ENCODE peak calls at places on chromosomes 2 and 18, in ten cellular contexts. One of them, this sample, is unnamed.

GRCh38 chr2:152814475-152815030 is 96.1 kb downstream of the ARL6IP6 start:
- DNase-seq in caudate nucleus: no peak
- DNase-seq in heart left ventricle: no peak
- DNase-seq in HuH-7.5: no peak
- DNase-seq in C1 segment of cervical spinal cord: no peak
- DNase-seq in substantia nigra: no peak
- DNase-seq in cerebellum: no peak
- DNase-seq in NCI-H2081: no peak
- DNase-seq in hepatocyte: no peak
- DNase-seq in mesenchymal stem cell: no peak
- DNase-seq in this sample: no peak

GRCh38 chr18:5937086-5937485 is 41.8 kb upstream of the TMEM200C start:
- DNase-seq in caudate nucleus: no peak
- DNase-seq in heart left ventricle: no peak
- DNase-seq in HuH-7.5: no peak
- DNase-seq in C1 segment of cervical spinal cord: no peak
- DNase-seq in substantia nigra: no peak
- DNase-seq in cerebellum: no peak
- DNase-seq in NCI-H2081: no peak
- DNase-seq in hepatocyte: no peak
- DNase-seq in mesenchymal stem cell: no peak
- DNase-seq in this sample: no peak

GRCh38 chr2:75130171-75130570 is 69.1 kb downstream of the TACR1 start:
- DNase-seq in caudate nucleus: no peak
- DNase-seq in heart left ventricle: no peak
- DNase-seq in HuH-7.5: no peak
- DNase-seq in C1 segment of cervical spinal cord: no peak
- DNase-seq in substantia nigra: no peak
- DNase-seq in cerebellum: no peak
- DNase-seq in NCI-H2081: no peak
- DNase-seq in hepatocyte: no peak
- DNase-seq in mesenchymal stem cell: no peak
- DNase-seq in this sample: peak; percentile 27

GRCh38 chr2:54572262-54572635 is 116.1 kb downstream of the SPTBN1 start:
- DNase-seq in caudate nucleus: no peak
- DNase-seq in heart left ventricle: no peak
- DNase-seq in HuH-7.5: no peak
- DNase-seq in C1 segment of cervical spinal cord: no peak
- DNase-seq in substantia nigra: no peak
- DNase-seq in cerebellum: no peak
- DNase-seq in NCI-H2081: peak; percentile 50
- DNase-seq in hepatocyte: peak; percentile 84
- DNase-seq in mesenchymal stem cell: peak; percentile 92
- DNase-seq in this sample: no peak

GRCh38 chr2:157107877-157108276 is 149.6 kb upstream of the GALNT5 start:
- DNase-seq in caudate nucleus: no peak
- DNase-seq in heart left ventricle: no peak
- DNase-seq in HuH-7.5: no peak
- DNase-seq in C1 segment of cervical spinal cord: no peak
- DNase-seq in substantia nigra: no peak
- DNase-seq in cerebellum: no peak
- DNase-seq in NCI-H2081: peak; percentile 57
- DNase-seq in hepatocyte: peak; percentile 16
- DNase-seq in mesenchymal stem cell: peak; percentile 3
- DNase-seq in this sample: no peak

GRCh38 chr2:184598313-184599053 is at the start of gene ZNF804A:
- DNase-seq in caudate nucleus: peak; percentile 62
- DNase-seq in heart left ventricle: peak; percentile 68
- DNase-seq in HuH-7.5: peak; percentile 57
- DNase-seq in C1 segment of cervical spinal cord: peak; percentile 87
- DNase-seq in substantia nigra: peak; percentile 47
- DNase-seq in cerebellum: peak; percentile 79
- DNase-seq in NCI-H2081: peak; percentile 88
- DNase-seq in hepatocyte: peak; percentile 68
- DNase-seq in mesenchymal stem cell: peak; percentile 83
- DNase-seq in this sample: peak; percentile 85

GRCh38 chr2:217049376-217049775 is 189.5 kb upstream of the TNP1 start:
- DNase-seq in caudate nucleus: no peak
- DNase-seq in heart left ventricle: no peak
- DNase-seq in HuH-7.5: no peak
- DNase-seq in C1 segment of cervical spinal cord: no peak
- DNase-seq in substantia nigra: no peak
- DNase-seq in cerebellum: no peak
- DNase-seq in NCI-H2081: no peak
- DNase-seq in hepatocyte: no peak
- DNase-seq in mesenchymal stem cell: no peak
- DNase-seq in this sample: no peak

GRCh38 chr2:41932241-41933034 is 115.4 kb upstream of the PKDCC start:
- DNase-seq in caudate nucleus: no peak
- DNase-seq in heart left ventricle: peak; percentile 81
- DNase-seq in HuH-7.5: no peak
- DNase-seq in C1 segment of cervical spinal cord: no peak
- DNase-seq in substantia nigra: no peak
- DNase-seq in cerebellum: no peak
- DNase-seq in NCI-H2081: no peak
- DNase-seq in hepatocyte: peak; percentile 76
- DNase-seq in mesenchymal stem cell: peak; percentile 86
- DNase-seq in this sample: peak; percentile 80

GRCh38 chr2:174634130-174635014 is 36.8 kb upstream of the WIPF1 start:
- DNase-seq in caudate nucleus: no peak
- DNase-seq in heart left ventricle: no peak
- DNase-seq in HuH-7.5: no peak
- DNase-seq in C1 segment of cervical spinal cord: no peak
- DNase-seq in substantia nigra: no peak
- DNase-seq in cerebellum: no peak
- DNase-seq in NCI-H2081: no peak
- DNase-seq in hepatocyte: no peak
- DNase-seq in mesenchymal stem cell: peak; percentile 24
- DNase-seq in this sample: peak; percentile 12

GRCh38 chr2:58194451-58194850 is 46.7 kb downstream of the FANCL start:
- DNase-seq in caudate nucleus: no peak
- DNase-seq in heart left ventricle: no peak
- DNase-seq in HuH-7.5: no peak
- DNase-seq in C1 segment of cervical spinal cord: peak; percentile 0
- DNase-seq in substantia nigra: no peak
- DNase-seq in cerebellum: no peak
- DNase-seq in NCI-H2081: peak; percentile 98
- DNase-seq in hepatocyte: no peak
- DNase-seq in mesenchymal stem cell: no peak
- DNase-seq in this sample: no peak

GRCh38 chr2:238061310-238062202 is 755 bp downstream of the SCLY start:
- DNase-seq in caudate nucleus: no peak
- DNase-seq in heart left ventricle: no peak
- DNase-seq in HuH-7.5: peak; percentile 46
- DNase-seq in C1 segment of cervical spinal cord: peak; percentile 61
- DNase-seq in substantia nigra: no peak
- DNase-seq in cerebellum: no peak
- DNase-seq in NCI-H2081: peak; percentile 47
- DNase-seq in hepatocyte: peak; percentile 52
- DNase-seq in mesenchymal stem cell: peak; percentile 53
- DNase-seq in this sample: peak; percentile 57

GRCh38 chr2:31271851-31272267 is 37.9 kb downstream of the EHD3 start:
- DNase-seq in caudate nucleus: no peak
- DNase-seq in heart left ventricle: no peak
- DNase-seq in HuH-7.5: no peak
- DNase-seq in C1 segment of cervical spinal cord: no peak
- DNase-seq in substantia nigra: no peak
- DNase-seq in cerebellum: no peak
- DNase-seq in NCI-H2081: no peak
- DNase-seq in hepatocyte: no peak
- DNase-seq in mesenchymal stem cell: peak; percentile 73
- DNase-seq in this sample: no peak

GRCh38 chr2:174827371-174828369 is 63.4 kb upstream of the CHRNA1 start:
- DNase-seq in caudate nucleus: no peak
- DNase-seq in heart left ventricle: no peak
- DNase-seq in HuH-7.5: no peak
- DNase-seq in C1 segment of cervical spinal cord: no peak
- DNase-seq in substantia nigra: no peak
- DNase-seq in cerebellum: no peak
- DNase-seq in NCI-H2081: no peak
- DNase-seq in hepatocyte: peak; percentile 57
- DNase-seq in mesenchymal stem cell: peak; percentile 61
- DNase-seq in this sample: peak; percentile 23

GRCh38 chr2:64644240-64645013 is 9.3 kb downstream of the SERTAD2 start:
- DNase-seq in caudate nucleus: peak; percentile 43
- DNase-seq in heart left ventricle: peak; percentile 85
- DNase-seq in HuH-7.5: peak; percentile 69
- DNase-seq in C1 segment of cervical spinal cord: no peak
- DNase-seq in substantia nigra: peak; percentile 50
- DNase-seq in cerebellum: no peak
- DNase-seq in NCI-H2081: no peak
- DNase-seq in hepatocyte: peak; percentile 88
- DNase-seq in mesenchymal stem cell: peak; percentile 96
- DNase-seq in this sample: peak; percentile 85

GRCh38 chr2:66985901-66986300 is 411.2 kb upstream of the ETAA1 start:
- DNase-seq in caudate nucleus: no peak
- DNase-seq in heart left ventricle: no peak
- DNase-seq in HuH-7.5: no peak
- DNase-seq in C1 segment of cervical spinal cord: no peak
- DNase-seq in substantia nigra: no peak
- DNase-seq in cerebellum: no peak
- DNase-seq in NCI-H2081: no peak
- DNase-seq in hepatocyte: no peak
- DNase-seq in mesenchymal stem cell: no peak
- DNase-seq in this sample: no peak

GRCh38 chr2:174439323-174439722 is 43.8 kb downstream of the SCRN3 start:
- DNase-seq in caudate nucleus: no peak
- DNase-seq in heart left ventricle: no peak
- DNase-seq in HuH-7.5: no peak
- DNase-seq in C1 segment of cervical spinal cord: no peak
- DNase-seq in substantia nigra: no peak
- DNase-seq in cerebellum: no peak
- DNase-seq in NCI-H2081: no peak
- DNase-seq in hepatocyte: no peak
- DNase-seq in mesenchymal stem cell: no peak
- DNase-seq in this sample: no peak

GRCh38 chr18:73613706-73614340 is 533.8 kb downstream of the FBXO15 start:
- DNase-seq in caudate nucleus: no peak
- DNase-seq in heart left ventricle: no peak
- DNase-seq in HuH-7.5: no peak
- DNase-seq in C1 segment of cervical spinal cord: no peak
- DNase-seq in substantia nigra: no peak
- DNase-seq in cerebellum: no peak
- DNase-seq in NCI-H2081: no peak
- DNase-seq in hepatocyte: no peak
- DNase-seq in mesenchymal stem cell: no peak
- DNase-seq in this sample: no peak

GRCh38 chr2:42117923-42118758 is 51.0 kb upstream of the EML4 start:
- DNase-seq in caudate nucleus: no peak
- DNase-seq in heart left ventricle: no peak
- DNase-seq in HuH-7.5: no peak
- DNase-seq in C1 segment of cervical spinal cord: no peak
- DNase-seq in substantia nigra: no peak
- DNase-seq in cerebellum: no peak
- DNase-seq in NCI-H2081: no peak
- DNase-seq in hepatocyte: no peak
- DNase-seq in mesenchymal stem cell: peak; percentile 75
- DNase-seq in this sample: no peak

GRCh38 chr18:45684341-45685115 is 39.5 kb upstream of the SLC14A1 start:
- DNase-seq in caudate nucleus: no peak
- DNase-seq in heart left ventricle: no peak
- DNase-seq in HuH-7.5: no peak
- DNase-seq in C1 segment of cervical spinal cord: no peak
- DNase-seq in substantia nigra: no peak
- DNase-seq in cerebellum: no peak
- DNase-seq in NCI-H2081: no peak
- DNase-seq in hepatocyte: no peak
- DNase-seq in mesenchymal stem cell: no peak
- DNase-seq in this sample: no peak

GRCh38 chr2:127683766-127684165 is 8.4 kb upstream of the LIMS2 start:
- DNase-seq in caudate nucleus: no peak
- DNase-seq in heart left ventricle: peak; percentile 68
- DNase-seq in HuH-7.5: no peak
- DNase-seq in C1 segment of cervical spinal cord: no peak
- DNase-seq in substantia nigra: no peak
- DNase-seq in cerebellum: no peak
- DNase-seq in NCI-H2081: no peak
- DNase-seq in hepatocyte: no peak
- DNase-seq in mesenchymal stem cell: peak; percentile 62
- DNase-seq in this sample: no peak

GRCh38 chr2:7436096-7436906 is 519.1 kb downstream of the RNF144A start:
- DNase-seq in caudate nucleus: no peak
- DNase-seq in heart left ventricle: no peak
- DNase-seq in HuH-7.5: no peak
- DNase-seq in C1 segment of cervical spinal cord: peak; percentile 31
- DNase-seq in substantia nigra: no peak
- DNase-seq in cerebellum: peak; percentile 27
- DNase-seq in NCI-H2081: no peak
- DNase-seq in hepatocyte: no peak
- DNase-seq in mesenchymal stem cell: no peak
- DNase-seq in this sample: no peak

GRCh38 chr2:160917850-160918249 is 242.4 kb upstream of the TANK start:
- DNase-seq in caudate nucleus: no peak
- DNase-seq in heart left ventricle: no peak
- DNase-seq in HuH-7.5: no peak
- DNase-seq in C1 segment of cervical spinal cord: no peak
- DNase-seq in substantia nigra: no peak
- DNase-seq in cerebellum: no peak
- DNase-seq in NCI-H2081: no peak
- DNase-seq in hepatocyte: no peak
- DNase-seq in mesenchymal stem cell: no peak
- DNase-seq in this sample: no peak

GRCh38 chr2:203404996-203405395 is 76.8 kb downstream of the ABI2 start:
- DNase-seq in caudate nucleus: no peak
- DNase-seq in heart left ventricle: no peak
- DNase-seq in HuH-7.5: no peak
- DNase-seq in C1 segment of cervical spinal cord: no peak
- DNase-seq in substantia nigra: no peak
- DNase-seq in cerebellum: no peak
- DNase-seq in NCI-H2081: no peak
- DNase-seq in hepatocyte: no peak
- DNase-seq in mesenchymal stem cell: peak; percentile 55
- DNase-seq in this sample: no peak

GRCh38 chr2:226387499-226387942 is 412.1 kb downstream of the IRS1 start:
- DNase-seq in caudate nucleus: no peak
- DNase-seq in heart left ventricle: no peak
- DNase-seq in HuH-7.5: peak; percentile 10
- DNase-seq in C1 segment of cervical spinal cord: no peak
- DNase-seq in substantia nigra: no peak
- DNase-seq in cerebellum: no peak
- DNase-seq in NCI-H2081: no peak
- DNase-seq in hepatocyte: no peak
- DNase-seq in mesenchymal stem cell: no peak
- DNase-seq in this sample: no peak

GRCh38 chr18:63022429-63023022 is 297.0 kb downstream of the BCL2 start:
- DNase-seq in caudate nucleus: no peak
- DNase-seq in heart left ventricle: no peak
- DNase-seq in HuH-7.5: no peak
- DNase-seq in C1 segment of cervical spinal cord: no peak
- DNase-seq in substantia nigra: no peak
- DNase-seq in cerebellum: no peak
- DNase-seq in NCI-H2081: no peak
- DNase-seq in hepatocyte: no peak
- DNase-seq in mesenchymal stem cell: no peak
- DNase-seq in this sample: no peak

GRCh38 chr2:85605406-85606115 is 3.1 kb upstream of the TMEM150A start:
- DNase-seq in caudate nucleus: no peak
- DNase-seq in heart left ventricle: no peak
- DNase-seq in HuH-7.5: no peak
- DNase-seq in C1 segment of cervical spinal cord: no peak
- DNase-seq in substantia nigra: no peak
- DNase-seq in cerebellum: no peak
- DNase-seq in NCI-H2081: no peak
- DNase-seq in hepatocyte: peak; percentile 69
- DNase-seq in mesenchymal stem cell: peak; percentile 84
- DNase-seq in this sample: no peak

GRCh38 chr18:29488617-29489016 is 1311.7 kb upstream of the CDH2 start:
- DNase-seq in caudate nucleus: no peak
- DNase-seq in heart left ventricle: no peak
- DNase-seq in HuH-7.5: no peak
- DNase-seq in C1 segment of cervical spinal cord: no peak
- DNase-seq in substantia nigra: no peak
- DNase-seq in cerebellum: no peak
- DNase-seq in NCI-H2081: no peak
- DNase-seq in hepatocyte: no peak
- DNase-seq in mesenchymal stem cell: no peak
- DNase-seq in this sample: no peak